ENCODE peak calls at places on chromosomes 5 and 9, in eight cellular contexts. One of them, this sample, is unnamed. For H3K36me3, the result is how much of the 10 kb centered on the place peaks cover.

GRCh38 chr5:77239126-77239741 is 28.8 kb downstream of the PDE8B start:
- DNase-seq in breast epithelium: no peak
- DNase-seq in SJSA1: peak
- DNase-seq in cardiac muscle cell: no peak
- DNase-seq in heart left ventricle: no peak
- DNase-seq in CD4-positive, alpha-beta memory T cell: no peak
- DNase-seq in mesenchymal stem cell: peak
- DNase-seq in brain microvascular endothelial cell: peak
- DNase-seq in this sample: no peak

GRCh38 chr5:126445502-126446174 is 22.4 kb downstream of the GRAMD2B start:
- DNase-seq in heart left ventricle: no peak
- DNase-seq in CD4-positive, alpha-beta memory T cell: no peak
- DNase-seq in brain microvascular endothelial cell: no peak
- DNase-seq in SJSA1: no peak
- DNase-seq in mesenchymal stem cell: no peak
- DNase-seq in breast epithelium: no peak
- DNase-seq in cardiac muscle cell: no peak
- DNase-seq in this sample: no peak

GRCh38 chr5:144465441-144465840 is 294.8 kb downstream of the KCTD16 start:
- DNase-seq in breast epithelium: no peak
- DNase-seq in cardiac muscle cell: no peak
- DNase-seq in heart left ventricle: no peak
- DNase-seq in brain microvascular endothelial cell: no peak
- DNase-seq in mesenchymal stem cell: no peak
- DNase-seq in SJSA1: no peak
- DNase-seq in CD4-positive, alpha-beta memory T cell: no peak
- DNase-seq in this sample: no peak

GRCh38 chr9:1171541-1171940 is 121.4 kb downstream of the DMRT2 start:
- DNase-seq in cardiac muscle cell: no peak
- DNase-seq in heart left ventricle: no peak
- DNase-seq in CD4-positive, alpha-beta memory T cell: no peak
- DNase-seq in mesenchymal stem cell: no peak
- DNase-seq in SJSA1: no peak
- DNase-seq in brain microvascular endothelial cell: no peak
- DNase-seq in breast epithelium: no peak
- DNase-seq in this sample: no peak

GRCh38 chr5:60668715-60669304 is 31.2 kb downstream of the DEPDC1B start:
- DNase-seq in mesenchymal stem cell: peak
- DNase-seq in SJSA1: peak
- DNase-seq in brain microvascular endothelial cell: no peak
- DNase-seq in CD4-positive, alpha-beta memory T cell: peak
- DNase-seq in heart left ventricle: no peak
- DNase-seq in breast epithelium: no peak
- DNase-seq in cardiac muscle cell: peak
- DNase-seq in this sample: no peak

GRCh38 chr5:179729727-179730126 is 2.9 kb upstream of the MAML1 start:
- DNase-seq in breast epithelium: no peak
- DNase-seq in mesenchymal stem cell: no peak
- DNase-seq in cardiac muscle cell: no peak
- DNase-seq in heart left ventricle: no peak
- DNase-seq in SJSA1: no peak
- DNase-seq in brain microvascular endothelial cell: no peak
- DNase-seq in CD4-positive, alpha-beta memory T cell: no peak
- DNase-seq in this sample: no peak

GRCh38 chr9:21994526-21994995 is at the start of gene CDKN2B-AS1:
- DNase-seq in CD4-positive, alpha-beta memory T cell: no peak
- DNase-seq in breast epithelium: no peak
- DNase-seq in mesenchymal stem cell: peak
- DNase-seq in cardiac muscle cell: peak
- DNase-seq in SJSA1: peak
- DNase-seq in brain microvascular endothelial cell: peak
- DNase-seq in heart left ventricle: peak
- DNase-seq in this sample: no peak

GRCh38 chr9:77752566-77752965 is 104.4 kb upstream of the GNA14 start:
- DNase-seq in CD4-positive, alpha-beta memory T cell: no peak
- DNase-seq in breast epithelium: no peak
- DNase-seq in heart left ventricle: no peak
- DNase-seq in cardiac muscle cell: no peak
- DNase-seq in brain microvascular endothelial cell: peak
- DNase-seq in SJSA1: peak
- DNase-seq in mesenchymal stem cell: peak
- DNase-seq in this sample: no peak

GRCh38 chr9:121699271-121700164 is 48.1 kb downstream of the DAB2IP start:
- DNase-seq in CD4-positive, alpha-beta memory T cell: peak
- DNase-seq in brain microvascular endothelial cell: no peak
- DNase-seq in SJSA1: no peak
- DNase-seq in cardiac muscle cell: no peak
- DNase-seq in mesenchymal stem cell: peak
- DNase-seq in breast epithelium: no peak
- DNase-seq in heart left ventricle: peak
- DNase-seq in this sample: no peak

GRCh38 chr9:126630458-126631237 is 16.9 kb downstream of the LMX1B start:
- DNase-seq in CD4-positive, alpha-beta memory T cell: no peak
- DNase-seq in SJSA1: no peak
- DNase-seq in heart left ventricle: no peak
- DNase-seq in breast epithelium: no peak
- DNase-seq in mesenchymal stem cell: no peak
- DNase-seq in brain microvascular endothelial cell: no peak
- DNase-seq in cardiac muscle cell: no peak
- DNase-seq in this sample: no peak

GRCh38 chr5:146475906-146476305 is 28.8 kb downstream of the TCERG1 start:
- DNase-seq in CD4-positive, alpha-beta memory T cell: no peak
- DNase-seq in mesenchymal stem cell: no peak
- DNase-seq in brain microvascular endothelial cell: peak
- DNase-seq in breast epithelium: no peak
- DNase-seq in heart left ventricle: no peak
- DNase-seq in SJSA1: no peak
- DNase-seq in cardiac muscle cell: no peak
- DNase-seq in this sample: no peak

GRCh38 chr9:133188006-133188842 is 20.8 kb downstream of the OBP2B start:
- DNase-seq in CD4-positive, alpha-beta memory T cell: no peak
- DNase-seq in brain microvascular endothelial cell: no peak
- DNase-seq in heart left ventricle: no peak
- DNase-seq in SJSA1: no peak
- DNase-seq in breast epithelium: no peak
- DNase-seq in mesenchymal stem cell: no peak
- DNase-seq in cardiac muscle cell: peak
- DNase-seq in this sample: no peak

GRCh38 chr9:74674077-74674476 is 176.9 kb downstream of the RORB start:
- DNase-seq in SJSA1: no peak
- DNase-seq in heart left ventricle: no peak
- DNase-seq in breast epithelium: no peak
- DNase-seq in CD4-positive, alpha-beta memory T cell: no peak
- DNase-seq in cardiac muscle cell: no peak
- DNase-seq in brain microvascular endothelial cell: no peak
- DNase-seq in mesenchymal stem cell: no peak
- DNase-seq in this sample: no peak

GRCh38 chr9:128143409-128144238 is 5.6 kb upstream of the LCN2 start:
- DNase-seq in SJSA1: no peak
- DNase-seq in cardiac muscle cell: no peak
- DNase-seq in CD4-positive, alpha-beta memory T cell: no peak
- DNase-seq in mesenchymal stem cell: no peak
- DNase-seq in heart left ventricle: peak
- DNase-seq in breast epithelium: no peak
- DNase-seq in brain microvascular endothelial cell: no peak
- DNase-seq in this sample: no peak

GRCh38 chr5:181028032-181028819 is 11.8 kb upstream of the BTNL9 start:
- DNase-seq in cardiac muscle cell: no peak
- DNase-seq in SJSA1: no peak
- DNase-seq in mesenchymal stem cell: no peak
- DNase-seq in heart left ventricle: no peak
- DNase-seq in brain microvascular endothelial cell: no peak
- DNase-seq in CD4-positive, alpha-beta memory T cell: no peak
- DNase-seq in breast epithelium: peak
- DNase-seq in this sample: no peak

GRCh38 chr9:37324261-37324683 is 98.2 kb upstream of the GRHPR start:
- DNase-seq in breast epithelium: no peak
- DNase-seq in mesenchymal stem cell: peak
- DNase-seq in cardiac muscle cell: peak
- DNase-seq in CD4-positive, alpha-beta memory T cell: no peak
- DNase-seq in brain microvascular endothelial cell: peak
- DNase-seq in heart left ventricle: no peak
- DNase-seq in SJSA1: no peak
- DNase-seq in this sample: no peak

GRCh38 chr9:3628239-3628638 is 102.4 kb upstream of the RFX3 start:
- DNase-seq in heart left ventricle: no peak
- DNase-seq in SJSA1: no peak
- DNase-seq in cardiac muscle cell: no peak
- DNase-seq in brain microvascular endothelial cell: no peak
- DNase-seq in breast epithelium: no peak
- DNase-seq in CD4-positive, alpha-beta memory T cell: no peak
- DNase-seq in mesenchymal stem cell: no peak
- DNase-seq in this sample: no peak

GRCh38 chr9:132214027-132214622 is 52.3 kb downstream of the NTNG2 start:
- DNase-seq in heart left ventricle: peak
- DNase-seq in breast epithelium: no peak
- DNase-seq in CD4-positive, alpha-beta memory T cell: no peak
- DNase-seq in cardiac muscle cell: peak
- DNase-seq in SJSA1: peak
- DNase-seq in mesenchymal stem cell: peak
- DNase-seq in brain microvascular endothelial cell: peak
- DNase-seq in this sample: peak

GRCh38 chr9:121107041-121107440 is 32.3 kb downstream of the CNTRL start:
- DNase-seq in cardiac muscle cell: no peak
- DNase-seq in brain microvascular endothelial cell: no peak
- DNase-seq in heart left ventricle: no peak
- DNase-seq in mesenchymal stem cell: no peak
- DNase-seq in SJSA1: no peak
- DNase-seq in breast epithelium: no peak
- DNase-seq in CD4-positive, alpha-beta memory T cell: peak
- DNase-seq in this sample: no peak

GRCh38 chr9:80218336-80218735 is 646.6 kb downstream of the TLE4 start:
- DNase-seq in CD4-positive, alpha-beta memory T cell: no peak
- DNase-seq in breast epithelium: no peak
- DNase-seq in cardiac muscle cell: no peak
- DNase-seq in brain microvascular endothelial cell: no peak
- DNase-seq in mesenchymal stem cell: no peak
- DNase-seq in SJSA1: no peak
- DNase-seq in heart left ventricle: no peak
- DNase-seq in this sample: no peak

GRCh38 chr9:113999256-114000062 is 78.6 kb downstream of the AMBP start:
- DNase-seq in brain microvascular endothelial cell: no peak
- DNase-seq in breast epithelium: no peak
- DNase-seq in mesenchymal stem cell: no peak
- DNase-seq in SJSA1: no peak
- DNase-seq in CD4-positive, alpha-beta memory T cell: no peak
- DNase-seq in cardiac muscle cell: no peak
- DNase-seq in heart left ventricle: no peak
- DNase-seq in this sample: no peak

GRCh38 chr9:136846376-136847064 is 2.7 kb upstream of the PHPT1 start:
- DNase-seq in heart left ventricle: no peak
- DNase-seq in CD4-positive, alpha-beta memory T cell: peak
- DNase-seq in brain microvascular endothelial cell: no peak
- DNase-seq in SJSA1: no peak
- DNase-seq in mesenchymal stem cell: no peak
- DNase-seq in breast epithelium: no peak
- DNase-seq in cardiac muscle cell: no peak
- DNase-seq in this sample: no peak
- H3K4me3 ChIP-seq in heart left ventricle: peak
- H3K4me3 ChIP-seq in CD4-positive, alpha-beta memory T cell: peak
- H3K4me3 ChIP-seq in brain microvascular endothelial cell: no peak
- H3K4me3 ChIP-seq in SJSA1: no peak
- H3K4me3 ChIP-seq in mesenchymal stem cell: peak
- H3K4me3 ChIP-seq in breast epithelium: peak
- H3K4me3 ChIP-seq in cardiac muscle cell: no peak
- H3K4me3 ChIP-seq in this sample: peak

GRCh38 chr9:136826188-136826541 is 16.1 kb upstream of the AJM1 start:
- DNase-seq in cardiac muscle cell: no peak
- DNase-seq in CD4-positive, alpha-beta memory T cell: no peak
- DNase-seq in mesenchymal stem cell: no peak
- DNase-seq in heart left ventricle: no peak
- DNase-seq in SJSA1: no peak
- DNase-seq in breast epithelium: no peak
- DNase-seq in brain microvascular endothelial cell: no peak
- DNase-seq in this sample: no peak
- H3K36me3 ChIP-seq in cardiac muscle cell: under half
- H3K36me3 ChIP-seq in CD4-positive, alpha-beta memory T cell: under half
- H3K36me3 ChIP-seq in mesenchymal stem cell: half or more
- H3K36me3 ChIP-seq in heart left ventricle: half or more
- H3K36me3 ChIP-seq in SJSA1: half or more
- H3K36me3 ChIP-seq in breast epithelium: under half
- H3K36me3 ChIP-seq in brain microvascular endothelial cell: half or more
- H3K36me3 ChIP-seq in this sample: half or more

GRCh38 chr5:98786178-98786853 is 12.9 kb downstream of the RGMB start:
- DNase-seq in CD4-positive, alpha-beta memory T cell: no peak
- DNase-seq in cardiac muscle cell: no peak
- DNase-seq in breast epithelium: no peak
- DNase-seq in brain microvascular endothelial cell: no peak
- DNase-seq in SJSA1: no peak
- DNase-seq in heart left ventricle: no peak
- DNase-seq in mesenchymal stem cell: no peak
- DNase-seq in this sample: no peak
- H3K27ac ChIP-seq in CD4-positive, alpha-beta memory T cell: no peak
- H3K27ac ChIP-seq in cardiac muscle cell: no peak
- H3K27ac ChIP-seq in breast epithelium: peak
- H3K27ac ChIP-seq in brain microvascular endothelial cell: no peak
- H3K27ac ChIP-seq in SJSA1: no peak
- H3K27ac ChIP-seq in heart left ventricle: no peak
- H3K27ac ChIP-seq in mesenchymal stem cell: no peak
- H3K27ac ChIP-seq in this sample: no peak

DNA sequence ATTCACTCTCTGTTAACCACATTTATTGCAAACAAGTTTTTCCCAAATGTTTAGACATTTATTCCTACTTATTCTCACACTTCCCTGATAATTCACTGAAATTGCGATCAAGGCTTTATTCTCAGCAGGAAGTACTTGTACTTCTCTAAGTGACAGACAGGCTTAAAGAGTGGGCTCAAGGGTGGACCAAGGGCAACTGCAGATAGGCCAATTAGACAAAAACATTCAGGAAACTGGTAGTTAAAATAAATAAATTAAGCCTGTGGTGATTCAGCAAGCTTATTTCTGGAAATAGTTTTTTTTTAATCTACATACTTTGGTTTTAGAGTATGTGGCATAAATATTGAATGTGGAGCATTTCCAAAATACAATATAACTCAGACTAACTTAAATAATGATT is 136.1 kb downstream of the UGCG start:
- DNase-seq in mesenchymal stem cell: peak
- DNase-seq in SJSA1: peak
- DNase-seq in breast epithelium: no peak
- DNase-seq in heart left ventricle: no peak
- DNase-seq in brain microvascular endothelial cell: no peak
- DNase-seq in cardiac muscle cell: peak
- DNase-seq in CD4-positive, alpha-beta memory T cell: no peak
- DNase-seq in this sample: no peak
- H3K4me3 ChIP-seq in mesenchymal stem cell: no peak
- H3K4me3 ChIP-seq in SJSA1: no peak
- H3K4me3 ChIP-seq in breast epithelium: no peak
- H3K4me3 ChIP-seq in heart left ventricle: no peak
- H3K4me3 ChIP-seq in brain microvascular endothelial cell: no peak
- H3K4me3 ChIP-seq in cardiac muscle cell: no peak
- H3K4me3 ChIP-seq in CD4-positive, alpha-beta memory T cell: no peak
- H3K4me3 ChIP-seq in this sample: no peak

GRCh38 chr5:94658272-94658671 is 39.8 kb downstream of the SLF1 start:
- DNase-seq in brain microvascular endothelial cell: no peak
- DNase-seq in SJSA1: no peak
- DNase-seq in breast epithelium: no peak
- DNase-seq in mesenchymal stem cell: no peak
- DNase-seq in CD4-positive, alpha-beta memory T cell: no peak
- DNase-seq in cardiac muscle cell: no peak
- DNase-seq in heart left ventricle: no peak
- DNase-seq in this sample: no peak

GRCh38 chr5:94660506-94660905 is 42.0 kb downstream of the SLF1 start:
- DNase-seq in breast epithelium: no peak
- DNase-seq in mesenchymal stem cell: no peak
- DNase-seq in cardiac muscle cell: no peak
- DNase-seq in SJSA1: no peak
- DNase-seq in CD4-positive, alpha-beta memory T cell: no peak
- DNase-seq in heart left ventricle: no peak
- DNase-seq in brain microvascular endothelial cell: no peak
- DNase-seq in this sample: no peak
- H3K36me3 ChIP-seq in breast epithelium: under half
- H3K36me3 ChIP-seq in mesenchymal stem cell: under half
- H3K36me3 ChIP-seq in cardiac muscle cell: under half
- H3K36me3 ChIP-seq in SJSA1: under half
- H3K36me3 ChIP-seq in CD4-positive, alpha-beta memory T cell: under half
- H3K36me3 ChIP-seq in heart left ventricle: half or more
- H3K36me3 ChIP-seq in brain microvascular endothelial cell: under half
- H3K36me3 ChIP-seq in this sample: under half

This sample was measured in thoracic aorta.